ENCODE peak calls at places on chromosomes 7 and 10, in seven cellular contexts. Z is GM23248; S is foreskin fibroblast; C is substantia nigra; L is stimulated activated CD8-positive, alpha-beta memory T cell treated with anti-CD3 and anti-CD28 coated beads, Interleukin-7, amount 100 ng/mL, for 4 hours; J is CD8-positive, alpha-beta memory T cell; Q is stimulated activated CD4-positive, alpha-beta T cell treated with anti-CD3 and anti-CD28 coated beads, Interleukin-15, amount 100 ng/mL, for 1 hour. I is an unnamed sample.

GRCh38 chr10:92440578-92440977 is 133.3 kb downstream of the IDE start:
- DNase-seq in Z (no peak), S (no peak), C (no peak), L (no peak), J (no peak), Q (no peak), I (no peak)

GRCh38 chr10:43395571-43396060 is 13.4 kb downstream of the HNRNPF start:
- DNase-seq in Z (peak), S (no peak), C (no peak), L (no peak), J (peak), Q (peak), I (no peak)

GRCh38 chr7:2521952-2522591 is 2.5 kb downstream of the LFNG start:
- DNase-seq in Z (peak), S (no peak), C (no peak), L (peak), J (peak), Q (peak), I (no peak)

GRCh38 chr10:26374426-26374825 is 63.7 kb upstream of the APBB1IP start:
- DNase-seq in Z (no peak), S (no peak), C (no peak), L (no peak), J (no peak), Q (no peak), I (no peak)

GRCh38 chr7:86900886-86901285 is 158.6 kb downstream of the ELAPOR2 start:
- DNase-seq in Z (peak), S (no peak), C (no peak), L (no peak), J (no peak), Q (no peak), I (no peak)

GRCh38 chr7:116138202-116138801 is 72.0 kb upstream of the TES start:
- DNase-seq in Z (peak), S (peak), C (no peak), L (no peak), J (peak), Q (no peak), I (no peak)

GRCh38 chr10:70619271-70620019 is 16.9 kb upstream of the PRF1 start:
- DNase-seq in Z (peak), S (peak), C (no peak), L (no peak), J (no peak), Q (no peak), I (no peak)

GRCh38 chr10:47376522-47377220 is 7.4 kb downstream of the ZNF488 start:
- DNase-seq in Z (no peak), S (no peak), C (no peak), L (no peak), J (no peak), Q (no peak), I (no peak)

GRCh38 chr7:75639893-75640600 is 98.7 kb downstream of the HIP1 start:
- DNase-seq in Z (peak), S (no peak), C (no peak), L (no peak), J (no peak), Q (no peak), I (no peak)

GRCh38 chr10:98224509-98224908 is 43.5 kb downstream of the LOXL4 start:
- DNase-seq in Z (peak), S (peak), C (no peak), L (no peak), J (no peak), Q (no peak), I (no peak)

GRCh38 chr7:32150039-32150438 is 79.8 kb upstream of the PDE1C start:
- DNase-seq in Z (no peak), S (no peak), C (no peak), L (no peak), J (no peak), Q (no peak), I (no peak)

GRCh38 chr10:7027913-7028808 is 382.7 kb downstream of the SFMBT2 start:
- DNase-seq in Z (peak), S (peak), C (no peak), L (no peak), J (no peak), Q (no peak), I (no peak)

GRCh38 chr7:50315739-50316671 is 11.5 kb downstream of the IKZF1 start:
- DNase-seq in Z (no peak), S (no peak), C (no peak), L (no peak), J (no peak), Q (no peak), I (no peak)

GRCh38 chr10:105769248-105770184 is 1128.4 kb downstream of the SORCS3 start:
- DNase-seq in Z (no peak), S (no peak), C (no peak), L (no peak), J (no peak), Q (no peak), I (no peak)

GRCh38 chr10:78513986-78514385 is 480.3 kb downstream of the RPS24 start:
- DNase-seq in Z (no peak), S (no peak), C (no peak), L (no peak), J (no peak), Q (no peak), I (no peak)

GRCh38 chr7:147803625-147804024 is 786.9 kb upstream of the C7orf33 start:
- DNase-seq in Z (no peak), S (no peak), C (no peak), L (no peak), J (no peak), Q (no peak), I (no peak)

GRCh38 chr10:86632009-86632800 is 22.1 kb upstream of the OPN4 start:
- DNase-seq in Z (peak), S (no peak), C (no peak), L (no peak), J (no peak), Q (no peak), I (no peak)

GRCh38 chr10:132362151-132362611 is 30.2 kb downstream of the LRRC27 start:
- DNase-seq in Z (no peak), S (no peak), C (no peak), L (no peak), J (no peak), Q (no peak), I (no peak)

GRCh38 chr7:101945034-101945758 is 127.8 kb downstream of the CUX1 start:
- DNase-seq in Z (no peak), S (no peak), C (no peak), L (no peak), J (no peak), Q (no peak), I (no peak)

GRCh38 chr10:112873541-112873940 is 76.5 kb upstream of the TCF7L2 start:
- DNase-seq in Z (no peak), S (no peak), C (no peak), L (no peak), J (no peak), Q (no peak), I (no peak)

GRCh38 chr7:130982160-130982638 is 248.2 kb upstream of the KLF14 start:
- DNase-seq in Z (peak), S (peak), C (no peak), L (no peak), J (peak), Q (no peak), I (no peak)

GRCh38 chr10:44473146-44473545 is 88.2 kb upstream of the CXCL12 start:
- DNase-seq in Z (no peak), S (no peak), C (no peak), L (no peak), J (no peak), Q (no peak), I (no peak)

GRCh38 chr7:151431768-151432311 is 8.1 kb downstream of the CRYGN start:
- DNase-seq in Z (no peak), S (no peak), C (no peak), L (no peak), J (no peak), Q (no peak), I (no peak)

GRCh38 chr10:78927257-78927995 is 141.3 kb upstream of the ZMIZ1 start:
- DNase-seq in Z (no peak), S (no peak), C (no peak), L (no peak), J (no peak), Q (no peak), I (no peak)

GRCh38 chr7:44051611-44052220 is 7.2 kb downstream of the DBNL start:
- DNase-seq in Z (no peak), S (no peak), C (no peak), L (no peak), J (no peak), Q (no peak), I (no peak)

GRCh38 chr7:40804477-40805215 is 669.8 kb downstream of the SUGCT start:
- DNase-seq in Z (peak), S (peak), C (no peak), L (no peak), J (no peak), Q (no peak), I (no peak)

GRCh38 chr10:123141791-123142700 is 5.9 kb upstream of the HMX2 start:
- DNase-seq in Z (no peak), S (no peak), C (no peak), L (no peak), J (no peak), Q (no peak), I (no peak)

GRCh38 chr7:151876112-151876898 is 610 bp downstream of the PRKAG2 start:
- DNase-seq in Z (peak), S (peak), C (no peak), L (peak), J (peak), Q (peak), I (no peak)

GRCh38 chr10:94225589-94225988 is 137.2 kb downstream of the NOC3L start:
- DNase-seq in Z (peak), S (no peak), C (no peak), L (no peak), J (no peak), Q (no peak), I (no peak)